ENCODE peak calls at places on chromosomes 16 and 17, in six cellular contexts. F, I, B, V, K and J are unnamed samples.

GRCh38 chr17:144936-145670 is 7.7 kb downstream of the SCGB1C2 start:
- DNase-seq in F (no peak), V (no peak), K (no peak), B (no peak), I (no peak), J (no peak)

GRCh38 chr16:87618216-87618615 is 15.9 kb downstream of the JPH3 start:
- DNase-seq in B (no peak), F (no peak), K (no peak), V (no peak), I (no peak), J (no peak)

GRCh38 chr16:970379-970765 is 412 bp downstream of the LMF1 start:
- DNase-seq in V (no peak), I (no peak), F (no peak), B (no peak), K (peak), J (no peak)

GRCh38 chr16:4847774-4848587 is 700 bp downstream of the UBN1 start:
- DNase-seq in I (no peak), K (peak), F (peak), V (peak), B (peak), J (peak)

GRCh38 chr17:46733837-46734516 is 84.5 kb downstream of the WNT3 start:
- DNase-seq in B (peak), I (no peak), K (no peak), V (no peak), F (peak), J (no peak)

GRCh38 chr16:674214-674881 is 1.1 kb upstream of the RHBDL1 start:
- DNase-seq in K (no peak), F (no peak), B (no peak), V (no peak), I (no peak), J (no peak)

GRCh38 chr16:19879241-19879792 is 5.3 kb downstream of the GPRC5B start:
- DNase-seq in K (no peak), B (peak), F (peak), I (peak), V (peak), J (peak)

GRCh38 chr17:12391468-12391867 is 274.2 kb upstream of the MYOCD start:
- DNase-seq in K (no peak), V (no peak), B (no peak), I (no peak), F (no peak), J (no peak)

GRCh38 chr16:48901712-48902374 is 291.9 kb upstream of the N4BP1 start:
- DNase-seq in K (no peak), F (no peak), B (no peak), V (peak), I (no peak), J (no peak)

GRCh38 chr16:82583415-82583814 is 43.4 kb upstream of the CDH13 start:
- DNase-seq in B (no peak), F (peak), K (no peak), I (no peak), V (no peak), J (no peak)

GRCh38 chr17:32303861-32304288 is 38.1 kb downstream of the C17orf75 start:
- DNase-seq in I (no peak), K (no peak), F (no peak), B (no peak), V (peak), J (no peak)

GRCh38 chr16:84050316-84050715 is 7.7 kb upstream of the SLC38A8 start:
- DNase-seq in K (no peak), B (no peak), F (no peak), I (no peak), V (no peak), J (no peak)

GRCh38 chr17:71180801-71181385 is 939.9 kb upstream of the SOX9 start:
- DNase-seq in F (peak), K (no peak), V (no peak), I (no peak), B (peak), J (no peak)

GRCh38 chr17:63405741-63406261 is 40.3 kb downstream of the CYB561 start:
- DNase-seq in B (peak), F (peak), V (peak), I (no peak), K (no peak), J (peak)

GRCh38 chr16:54165174-54165911 is 121.2 kb downstream of the IRX3 start:
- DNase-seq in V (no peak), I (no peak), K (no peak), B (no peak), F (no peak), J (peak)

GRCh38 chr16:85181091-85181738 is 68.9 kb upstream of the CIBAR2 start:
- DNase-seq in F (no peak), V (no peak), B (no peak), I (no peak), K (no peak), J (no peak)

GRCh38 chr17:20172378-20172775 is 163.2 kb downstream of the SPECC1 start:
- DNase-seq in V (peak), B (no peak), I (no peak), K (no peak), F (no peak), J (no peak)

GRCh38 chr16:22678311-22678710 is 135.7 kb upstream of the HS3ST2 start:
- DNase-seq in B (no peak), I (no peak), K (no peak), F (no peak), V (no peak), J (no peak)

GRCh38 chr17:83151056-83151441 is 71.6 kb downstream of the METRNL start:
- DNase-seq in I (no peak), F (no peak), K (no peak), V (no peak), B (no peak), J (no peak)

GRCh38 chr17:83152745-83153611 is 73.6 kb downstream of the METRNL start:
- DNase-seq in F (no peak), V (no peak), B (no peak), K (no peak), I (no peak), J (peak)

GRCh38 chr17:83150369-83151055 is 71.1 kb downstream of the METRNL start:
- DNase-seq in B (no peak), K (no peak), F (no peak), V (no peak), I (no peak), J (no peak)

GRCh38 chr17:83152221-83152744 is 72.9 kb downstream of the METRNL start:
- DNase-seq in V (no peak), I (no peak), K (no peak), B (no peak), F (no peak), J (no peak)

DNA sequence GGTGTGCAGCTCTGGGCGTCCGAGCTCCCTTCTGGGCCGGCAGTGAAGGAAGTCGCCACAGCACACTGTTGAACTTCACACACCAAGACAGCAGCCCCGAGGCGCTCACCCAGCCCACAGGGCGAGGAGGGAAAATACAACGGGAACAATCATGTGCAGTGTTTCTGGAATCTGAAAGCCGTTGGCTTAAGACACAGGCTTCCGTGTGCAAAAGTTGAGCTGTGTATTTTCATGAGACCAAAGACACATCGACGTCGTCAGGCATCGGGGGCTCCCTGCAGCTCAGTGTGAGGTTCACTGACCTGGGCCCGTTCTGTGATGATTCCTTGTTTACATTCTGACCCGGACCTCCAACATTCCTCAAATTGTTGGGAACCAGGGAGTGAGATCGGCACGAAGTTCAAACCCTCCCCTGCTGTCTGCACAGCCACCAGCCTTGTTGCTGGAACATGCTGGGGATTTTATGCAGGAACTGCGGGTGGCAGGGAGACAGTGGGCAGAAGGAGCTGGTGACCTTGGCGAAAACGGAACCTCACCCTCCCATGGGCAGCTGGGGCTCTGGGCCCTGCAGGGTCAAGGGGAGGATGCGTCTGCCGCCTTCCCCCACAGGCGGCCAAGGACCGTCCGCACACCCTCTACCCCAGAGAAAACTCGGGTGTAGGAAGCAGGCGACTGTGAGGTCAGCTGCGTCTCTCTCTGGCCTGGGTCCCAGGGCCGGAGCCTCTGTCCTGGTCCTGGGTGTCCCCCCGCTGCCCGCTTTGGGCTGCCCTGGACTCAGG is 72.2 kb downstream of the METRNL start:
- DNase-seq in V (peak), I (no peak), B (peak), F (peak), K (no peak), J (peak)
- H3K4ac ChIP-seq in V (no peak), I (no peak), B (no peak), F (peak), K (no peak), J (no peak)

DNA sequence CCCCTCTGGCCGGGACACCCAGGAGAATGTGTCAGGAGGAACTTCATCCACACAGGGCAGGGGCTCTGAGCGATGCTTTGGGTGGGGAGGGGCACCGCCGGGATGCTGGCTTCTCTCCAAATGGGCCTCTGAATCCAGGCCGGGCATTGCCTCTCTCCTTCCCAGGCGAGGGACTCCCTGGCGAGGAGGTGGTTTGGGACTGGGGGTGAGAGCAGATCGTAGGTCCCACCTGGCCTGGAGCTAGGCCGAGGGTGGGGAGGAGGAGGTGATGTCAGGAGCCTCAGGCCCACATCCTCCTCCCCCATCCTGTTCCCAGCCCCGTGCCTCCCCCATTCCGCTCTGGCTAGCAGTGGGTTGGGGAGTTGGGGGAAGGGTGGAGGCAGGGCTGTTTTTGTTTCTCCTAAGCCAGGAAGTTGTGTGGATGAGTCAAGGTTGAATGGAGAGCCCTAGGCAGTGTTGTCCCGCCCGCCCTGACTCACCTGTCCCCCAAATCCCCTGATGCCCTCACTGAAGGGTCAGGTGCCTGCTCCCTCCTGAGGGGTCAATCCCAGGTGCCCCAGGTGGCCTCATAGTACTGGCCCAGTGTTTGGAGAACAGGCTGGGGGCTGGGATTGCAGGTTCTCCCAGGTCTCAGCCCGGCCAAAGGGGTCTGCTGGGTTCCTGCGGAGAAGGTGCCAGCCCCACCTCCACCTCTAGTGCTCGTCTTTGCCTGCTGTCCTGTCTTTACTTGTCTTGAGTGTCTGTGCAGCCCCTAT is 2.8 kb downstream of the GRB7 start:
- DNase-seq in B (no peak), I (peak), K (no peak), F (peak), V (peak), J (no peak)
- H3K4ac ChIP-seq in B (no peak), I (peak), K (no peak), F (peak), V (no peak), J (peak)

GRCh38 chr17:48995332-48995870 is 1.8 kb upstream of the IGF2BP1 start:
- DNase-seq in F (no peak), V (peak), K (peak), B (peak), I (no peak), J (peak)
- H3K4ac ChIP-seq in F (peak), V (peak), K (peak), B (peak), I (peak), J (peak)

GRCh38 chr17:28745052-28745776 is 1.4 kb downstream of the TRAF4 start:
- DNase-seq in F (peak), V (peak), I (no peak), B (peak), K (peak), J (peak)
- H3K4ac ChIP-seq in F (peak), V (peak), I (peak), B (peak), K (peak), J (peak)

GRCh38 chr16:31179747-31180458 is at the start of gene FUS:
- DNase-seq in B (peak), I (no peak), F (peak), K (peak), V (peak), J (peak)
- H3K4ac ChIP-seq in B (peak), I (peak), F (peak), K (peak), V (peak), J (peak)

GRCh38 chr16:2511996-2512919 is 1.5 kb upstream of the ATP6V0C start:
- DNase-seq in K (no peak), V (no peak), B (no peak), F (no peak), I (no peak), J (no peak)
- H3K4ac ChIP-seq in K (peak), V (no peak), B (no peak), F (no peak), I (peak), J (no peak)

GRCh38 chr17:40322417-40323315 is 13.7 kb downstream of the RARA start:
- DNase-seq in I (no peak), B (peak), K (no peak), F (peak), V (peak), J (peak)
- H3K4ac ChIP-seq in I (no peak), B (peak), K (no peak), F (peak), V (no peak), J (no peak)

GRCh38 chr16:23835390-23836077 is at the start of gene PRKCB:
- DNase-seq in I (peak), V (peak), K (peak), F (peak), B (peak), J (peak)

GRCh38 chr16:23838485-23839142 is 2.8 kb downstream of the PRKCB start:
- DNase-seq in B (no peak), V (no peak), F (no peak), I (no peak), K (no peak), J (no peak)

GRCh38 chr16:23837553-23838308 is 1.9 kb downstream of the PRKCB start:
- DNase-seq in I (no peak), V (no peak), B (no peak), F (no peak), K (no peak), J (no peak)

GRCh38 chr16:23836078-23836403 is 258 bp downstream of the PRKCB start:
- DNase-seq in K (no peak), F (no peak), V (peak), B (no peak), I (no peak), J (no peak)

GRCh38 chr16:23836404-23837291 is 865 bp downstream of the PRKCB start:
- DNase-seq in I (no peak), F (no peak), V (peak), K (no peak), B (no peak), J (no peak)
- H3K4ac ChIP-seq in I (no peak), F (no peak), V (no peak), K (no peak), B (no peak), J (no peak)

DNA sequence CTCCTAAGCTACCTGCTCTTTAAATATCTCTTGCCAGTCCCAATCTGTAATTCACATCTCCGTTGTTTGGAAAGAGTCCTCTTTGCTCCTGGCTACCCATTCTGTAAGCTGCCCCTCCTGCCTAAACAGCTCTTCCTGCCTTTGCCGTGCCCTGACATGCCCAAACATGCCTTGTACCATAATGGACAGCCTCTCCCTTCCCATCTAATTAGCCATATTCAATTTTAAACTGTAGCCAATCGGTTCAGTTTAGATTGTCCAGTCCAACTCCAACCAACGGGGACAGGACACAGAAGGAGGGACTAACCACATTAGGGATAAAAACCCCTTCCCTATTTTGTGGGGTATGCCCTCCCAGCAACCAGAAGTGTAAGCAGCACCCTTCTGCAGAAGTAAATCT is 30.6 kb upstream of the CLEC3A start:
- DNase-seq in B (no peak), V (peak), I (no peak), F (no peak), K (no peak), J (no peak)
- H3K4ac ChIP-seq in B (no peak), V (peak), I (peak), F (peak), K (no peak), J (no peak)